ENCODE peak calls at places on chromosomes 5 and 9, in four cellular contexts. M is GM12878, P is HepG2, R is K562. D is an unnamed sample.

GRCh38 chr5:154543380-154543779 is 65.4 kb upstream of the HAND1 start:
- DNase-seq in P (no peak), M (no peak), R (no peak), D (no peak)

GRCh38 chr9:129027685-129028191 is 393 bp downstream of the SH3GLB2 start:
- DNase-seq in R (no peak), M (no peak), P (peak; percentile 24), D (peak; percentile 44)

GRCh38 chr5:73818357-73818756 is 192.4 kb downstream of the ARHGEF28 start:
- DNase-seq in P (no peak), R (no peak), M (no peak), D (no peak)

GRCh38 chr9:83444110-83444509 is 94.1 kb downstream of the FRMD3 start:
- DNase-seq in M (no peak), P (no peak), R (peak; percentile 8), D (no peak)

GRCh38 chr5:52837068-52837467 is 49.4 kb downstream of the ITGA1 start:
- DNase-seq in P (no peak), R (no peak), M (no peak), D (no peak)

GRCh38 chr9:134267305-134268265 is 58.7 kb upstream of the RXRA start:
- DNase-seq in R (no peak), M (no peak), P (peak; percentile 23), D (no peak)

GRCh38 chr5:10562202-10563131 is 1.4 kb upstream of the ANKRD33B start:
- DNase-seq in P (no peak), R (no peak), M (peak; percentile 66), D (no peak)

GRCh38 chr9:11933926-11934325 is 759.3 kb upstream of the TYRP1 start:
- DNase-seq in P (no peak), M (no peak), R (no peak), D (no peak)

GRCh38 chr5:61467766-61468482 is 135.9 kb downstream of the ZSWIM6 start:
- DNase-seq in P (no peak), R (no peak), M (no peak), D (no peak)

GRCh38 chr9:36276840-36277239 is 18.6 kb upstream of the GNE start:
- DNase-seq in P (peak; percentile 6), R (no peak), M (no peak), D (peak; percentile 21)

GRCh38 chr9:114677418-114677817 is 4.6 kb downstream of the TEX48 start:
- DNase-seq in M (no peak), R (no peak), P (peak; percentile 41), D (peak; percentile 93)

GRCh38 chr9:35606138-35606504 is 1.1 kb downstream of the TESK1 start:
- DNase-seq in P (no peak), R (peak; percentile 17), M (no peak), D (peak; percentile 23)

GRCh38 chr9:79489241-79490000 is 82.3 kb upstream of the TLE4 start:
- DNase-seq in R (no peak), M (no peak), P (peak; percentile 62), D (peak; percentile 12)

GRCh38 chr5:141641634-141642278 is 5.0 kb downstream of the RELL2 start:
- DNase-seq in R (peak; percentile 62), P (no peak), M (no peak), D (peak; percentile 89)

GRCh38 chr9:83062653-83063527 is at the start of gene RASEF:
- DNase-seq in P (no peak), M (no peak), R (no peak), D (peak; percentile 80)

GRCh38 chr9:106860731-106861584 is 2.0 kb upstream of the ZNF462 start:
- DNase-seq in P (no peak), M (no peak), R (no peak), D (no peak)

GRCh38 chr9:131275332-131276106 is 791 bp downstream of the FAM78A start:
- DNase-seq in P (peak; percentile 48), M (no peak), R (peak; percentile 84), D (no peak)

GRCh38 chr5:82467006-82467561 is 188.9 kb upstream of the RPS23 start:
- DNase-seq in M (no peak), P (no peak), R (no peak), D (no peak)

GRCh38 chr5:118301696-118302095 is 686.7 kb downstream of the DTWD2 start:
- DNase-seq in P (no peak), R (no peak), M (no peak), D (no peak)
- TF ChIP-seq MYC in P (no peak), R (no peak), M (no peak), D (no peak)

DNA sequence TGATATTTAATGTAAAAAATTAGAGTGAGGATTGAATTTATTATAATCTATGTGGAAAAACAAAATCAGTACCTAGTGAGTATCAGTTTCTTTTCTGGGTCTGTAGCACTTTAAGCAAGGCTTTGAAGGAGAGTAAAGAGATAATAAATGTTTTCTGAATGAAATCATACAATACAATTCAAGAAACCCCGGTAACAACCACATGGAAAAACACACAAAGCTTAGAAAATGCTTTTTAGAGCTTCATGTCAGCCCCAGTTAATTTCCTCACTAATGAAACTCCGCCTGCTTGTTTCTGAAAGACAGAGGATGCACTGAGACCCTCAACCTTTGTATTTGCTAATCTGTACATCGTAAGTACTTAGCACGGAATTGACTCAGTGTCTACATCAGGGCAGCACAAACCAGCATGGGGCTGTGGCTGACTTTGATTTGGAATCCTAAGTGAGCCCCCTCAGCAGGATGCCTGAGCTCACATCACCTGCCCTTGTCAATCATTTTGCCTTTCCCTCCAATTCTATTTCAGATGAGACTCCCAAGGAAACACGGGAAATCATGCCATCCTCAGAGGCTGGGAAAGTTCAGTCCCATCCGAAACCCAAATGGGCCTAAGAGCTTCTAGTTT is 499.1 kb upstream of the MPDZ start:
- DNase-seq in R (no peak), P (no peak), M (no peak), D (no peak)
- TF ChIP-seq REST in R (no peak), P (no peak), M (no peak), D (no peak)

DNA sequence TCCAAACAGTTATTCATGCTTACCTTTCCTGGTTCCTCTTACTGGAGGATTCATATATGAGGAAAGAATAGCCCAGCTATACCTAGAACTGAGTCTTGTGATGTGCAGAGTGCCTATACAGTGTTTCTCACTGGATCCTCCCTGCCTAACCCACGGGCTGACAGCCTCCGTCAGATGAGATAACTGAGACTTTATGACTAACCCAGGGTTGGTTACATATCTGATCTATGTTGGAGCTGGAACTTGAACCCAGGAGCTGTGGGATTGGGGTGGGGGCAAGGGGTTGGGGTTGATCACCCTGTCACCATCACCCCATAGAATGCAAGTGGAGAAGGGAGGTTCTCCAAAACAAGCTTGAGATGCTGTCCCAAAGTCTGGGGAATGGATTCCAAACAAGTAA is 100.4 kb downstream of the ARHGAP26 start:
- DNase-seq in M (no peak), P (no peak), R (no peak), D (no peak)
- TF ChIP-seq JUNB in M (no peak), P (no peak), R (no peak), D (no peak)

GRCh38 chr9:94922098-94922607 is 195.7 kb downstream of the AOPEP start:
- DNase-seq in M (no peak), R (no peak), P (peak; percentile 91), D (peak; percentile 93)
- TF ChIP-seq MYC in M (no peak), R (no peak), P (no peak), D (no peak)